ENCODE peak calls at places on chromosome 14, in eight cellular contexts. R is ovary; I is lung; B is dorsolateral prefrontal cortex; Z is effector memory CD4-positive, alpha-beta T cell; J is transverse colon; F is small intestine; A is CD4-positive, alpha-beta T cell. U is an unnamed sample. For H3K27me3, the result is how much of the 10 kb centered on the place peaks cover.

GRCh38 chr14:65069874-65070709 is 32.2 kb downstream of the MAX start:
- DNase-seq in Z (no peak), R (no peak), A (no peak), F (peak), I (peak), J (peak), B (no peak), U (peak)

GRCh38 chr14:34425095-34425851 is 36.8 kb downstream of the SPTSSA start:
- DNase-seq in R (no peak), A (no peak), I (no peak), F (peak), Z (no peak), J (peak), B (no peak), U (peak)

GRCh38 chr14:59213368-59214315 is 25.2 kb downstream of the DAAM1 start:
- DNase-seq in Z (no peak), B (no peak), F (peak), J (no peak), I (no peak), A (no peak), R (no peak), U (no peak)

GRCh38 chr14:102225936-102226335 is 79.0 kb downstream of the MOK start:
- DNase-seq in B (no peak), F (no peak), J (no peak), Z (no peak), I (no peak), R (no peak), A (no peak), U (no peak)

GRCh38 chr14:98754343-98755025 is 517.5 kb downstream of the BCL11B start:
- DNase-seq in F (no peak), J (no peak), B (no peak), R (no peak), Z (no peak), I (peak), A (no peak), U (no peak)

GRCh38 chr14:95407342-95407741 is 87.6 kb upstream of the CLMN start:
- DNase-seq in Z (no peak), R (no peak), F (no peak), B (no peak), A (no peak), J (no peak), I (no peak), U (no peak)

GRCh38 chr14:74085047-74085637 is 386 bp downstream of the LIN52 start:
- DNase-seq in Z (no peak), R (no peak), F (no peak), B (peak), I (no peak), A (no peak), J (no peak), U (no peak)

GRCh38 chr14:99191663-99192621 is 80.1 kb downstream of the BCL11B start:
- DNase-seq in F (peak), I (peak), Z (peak), R (peak), B (peak), J (peak), A (peak), U (no peak)

GRCh38 chr14:69945347-69945746 is 66.1 kb downstream of the SMOC1 start:
- DNase-seq in I (no peak), Z (no peak), J (no peak), A (no peak), R (no peak), B (no peak), F (no peak), U (no peak)

GRCh38 chr14:100289916-100290606 is 16.2 kb downstream of the SLC25A29 start:
- DNase-seq in A (no peak), Z (no peak), J (peak), I (no peak), B (no peak), F (no peak), R (no peak), U (no peak)

GRCh38 chr14:33671556-33671955 is 279.3 kb downstream of the EGLN3 start:
- DNase-seq in R (no peak), F (peak), Z (no peak), A (no peak), I (no peak), J (no peak), B (no peak), U (no peak)

GRCh38 chr14:33938131-33938949 is 12.5 kb downstream of the EGLN3 start:
- DNase-seq in R (peak), F (peak), J (peak), I (no peak), B (peak), Z (no peak), A (no peak), U (peak)

GRCh38 chr14:101008631-101009336 is 105.3 kb upstream of the RTL1 start:
- DNase-seq in A (no peak), J (no peak), Z (no peak), F (no peak), B (no peak), R (peak), I (no peak), U (no peak)

GRCh38 chr14:53709381-53709780 is 247.2 kb downstream of the BMP4 start:
- DNase-seq in F (no peak), J (no peak), A (no peak), Z (no peak), B (no peak), I (no peak), R (no peak), U (no peak)

GRCh38 chr14:53701108-53701875 is 255.3 kb downstream of the BMP4 start:
- DNase-seq in A (no peak), R (no peak), F (no peak), B (no peak), Z (no peak), J (no peak), I (no peak), U (no peak)

GRCh38 chr14:53703457-53703856 is 253.2 kb downstream of the BMP4 start:
- DNase-seq in B (no peak), J (no peak), R (no peak), I (no peak), A (no peak), Z (no peak), F (no peak), U (no peak)
- H3K27ac ChIP-seq in B (no peak), J (no peak), R (no peak), I (no peak), A (no peak), Z (no peak), F (no peak), U (no peak)

GRCh38 chr14:36659010-36659821 is 2.4 kb upstream of the PAX9 start:
- DNase-seq in F (no peak), R (no peak), B (no peak), J (no peak), A (no peak), I (no peak), Z (no peak), U (no peak)

GRCh38 chr14:36659822-36660735 is 1.6 kb upstream of the PAX9 start:
- DNase-seq in R (no peak), J (no peak), F (no peak), I (no peak), A (no peak), Z (no peak), B (no peak), U (no peak)

GRCh38 chr14:36661506-36662257 is at the start of gene PAX9:
- DNase-seq in B (peak), Z (no peak), J (peak), R (no peak), A (no peak), I (peak), F (peak), U (peak)

GRCh38 chr14:36662258-36662542 is 540 bp downstream of the PAX9 start:
- DNase-seq in J (no peak), R (no peak), I (no peak), Z (no peak), A (no peak), B (no peak), F (no peak), U (no peak)

DNA sequence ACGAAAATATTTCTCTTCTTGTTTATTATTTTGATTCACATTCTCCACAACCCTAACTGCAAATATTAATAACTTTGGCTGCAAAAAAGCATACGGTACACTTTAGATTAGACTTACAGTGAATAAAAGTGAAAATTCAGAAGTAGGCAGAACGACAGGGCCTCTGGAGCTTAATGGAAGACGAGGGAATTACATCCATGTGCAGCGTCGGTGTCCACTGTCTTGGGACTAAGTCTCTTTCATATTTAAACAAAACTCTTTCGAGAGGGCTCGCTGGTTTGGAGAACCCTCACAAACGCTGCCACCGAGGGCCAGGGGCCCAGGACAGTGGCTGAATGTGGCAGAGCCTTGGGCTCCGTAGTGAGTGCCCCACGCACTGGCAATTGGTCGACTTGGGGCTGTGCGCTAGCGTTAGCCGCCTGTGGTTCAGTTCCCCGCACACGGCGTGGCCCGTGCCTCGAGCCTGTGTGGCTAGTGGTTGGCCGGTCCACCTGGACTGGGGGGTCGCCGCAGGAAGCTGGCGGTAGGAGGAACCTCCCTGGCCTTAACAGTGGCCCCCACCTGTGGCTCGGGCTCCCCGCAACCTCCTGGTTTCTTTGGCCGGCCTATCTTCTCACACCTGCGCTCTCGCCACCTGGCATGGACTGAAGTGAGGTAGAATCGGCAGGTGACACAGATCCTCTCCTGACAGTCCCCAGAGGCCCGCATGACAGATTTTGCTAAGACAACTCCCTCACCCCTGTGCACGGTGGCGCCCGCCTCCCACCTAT is 739 bp upstream of the PAX9 start:
- DNase-seq in J (no peak), Z (no peak), A (no peak), I (no peak), R (no peak), F (peak), B (no peak), U (no peak)
- H3K27me3 ChIP-seq in J (half or more), Z (half or more), A (half or more), I (under half), R (under half), F (half or more), B (under half), U (under half)

DNA sequence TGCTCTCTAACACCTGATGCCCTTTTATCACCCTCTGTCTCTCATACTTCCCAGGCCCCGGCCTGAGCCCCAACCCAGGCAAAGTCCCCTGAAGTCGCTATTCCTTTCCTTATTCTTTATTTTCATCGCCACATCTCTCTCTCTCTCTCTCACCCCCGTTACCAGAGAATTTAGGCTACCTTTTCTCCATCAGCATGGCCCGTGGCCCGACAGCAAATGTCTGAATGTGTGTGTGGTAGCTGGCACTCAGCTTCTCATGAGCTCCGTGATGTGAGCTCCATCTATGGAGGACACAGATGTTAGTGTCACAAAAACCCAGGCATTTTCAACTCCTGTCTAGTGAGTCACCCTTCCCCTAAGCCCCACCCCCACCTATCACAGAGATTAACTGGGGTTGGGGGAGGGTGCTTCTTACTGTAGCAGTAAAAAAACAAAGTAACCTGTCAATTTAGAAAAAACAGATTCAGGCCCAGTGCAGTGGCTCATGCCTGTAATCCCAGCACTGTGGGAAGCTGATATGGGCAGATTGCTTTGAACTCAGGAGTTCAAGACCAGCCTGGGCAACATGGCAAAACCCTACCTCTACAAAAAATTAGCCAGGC is 53.8 kb downstream of the VCPKMT start:
- DNase-seq in Z (peak), J (peak), A (peak), F (peak), I (no peak), B (no peak), R (no peak), U (peak)
- H3K27ac ChIP-seq in Z (peak), J (peak), A (peak), F (peak), I (no peak), B (no peak), R (no peak), U (peak)

GRCh38 chr14:92247937-92248336 is 75.0 kb upstream of the SLC24A4 start:
- DNase-seq in R (no peak), B (no peak), A (no peak), J (no peak), F (no peak), Z (no peak), I (no peak), U (no peak)

GRCh38 chr14:92248638-92249037 is 74.3 kb upstream of the SLC24A4 start:
- DNase-seq in Z (no peak), R (no peak), I (no peak), F (no peak), A (no peak), J (no peak), B (no peak), U (no peak)

GRCh38 chr14:92253381-92253894 is 69.5 kb upstream of the SLC24A4 start:
- DNase-seq in I (no peak), B (no peak), Z (no peak), J (no peak), F (no peak), R (no peak), A (no peak), U (no peak)

GRCh38 chr14:92254786-92255185 is 68.2 kb upstream of the SLC24A4 start:
- DNase-seq in A (no peak), B (peak), I (no peak), F (no peak), J (peak), R (peak), Z (no peak), U (no peak)

GRCh38 chr14:92252291-92252690 is 70.7 kb upstream of the SLC24A4 start:
- DNase-seq in Z (no peak), B (peak), F (no peak), J (no peak), A (no peak), I (no peak), R (no peak), U (no peak)
- H3K27me3 ChIP-seq in Z (under half), B (under half), F (under half), J (under half), A (under half), I (under half), R (under half), U (under half)

GRCh38 chr14:103393687-103394626 is 8.7 kb downstream of the MARK3 start:
- DNase-seq in Z (no peak), A (no peak), B (no peak), F (peak), R (no peak), J (no peak), I (no peak), U (no peak)
- H3K27ac ChIP-seq in Z (no peak), A (no peak), B (peak), F (peak), R (no peak), J (no peak), I (peak), U (no peak)

DNA sequence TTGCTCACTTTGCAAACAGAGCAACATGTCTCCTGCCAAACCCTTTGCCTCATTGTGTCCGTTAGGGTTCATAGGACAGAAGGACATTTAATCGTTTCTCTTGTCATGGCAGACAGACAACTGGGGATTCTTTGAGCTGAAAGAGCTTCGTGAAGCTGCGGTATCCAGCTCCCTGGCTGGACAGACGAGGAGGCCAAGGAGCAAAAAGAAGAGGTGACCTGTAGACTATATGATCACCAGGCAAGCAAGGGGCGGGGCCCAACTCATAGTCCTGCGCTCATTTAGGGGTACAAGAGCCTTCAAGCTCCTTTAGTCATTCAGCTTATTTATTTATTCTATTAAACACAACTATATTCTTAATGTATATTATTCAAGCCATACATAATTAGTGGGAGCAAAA is 66.8 kb upstream of the VRK1 start:
- DNase-seq in J (no peak), F (no peak), I (no peak), B (no peak), R (no peak), Z (no peak), A (no peak), U (no peak)
- H3K27me3 ChIP-seq in J (under half), F (under half), I (under half), B (under half), R (under half), Z (under half), A (under half), U (half or more)

DNA sequence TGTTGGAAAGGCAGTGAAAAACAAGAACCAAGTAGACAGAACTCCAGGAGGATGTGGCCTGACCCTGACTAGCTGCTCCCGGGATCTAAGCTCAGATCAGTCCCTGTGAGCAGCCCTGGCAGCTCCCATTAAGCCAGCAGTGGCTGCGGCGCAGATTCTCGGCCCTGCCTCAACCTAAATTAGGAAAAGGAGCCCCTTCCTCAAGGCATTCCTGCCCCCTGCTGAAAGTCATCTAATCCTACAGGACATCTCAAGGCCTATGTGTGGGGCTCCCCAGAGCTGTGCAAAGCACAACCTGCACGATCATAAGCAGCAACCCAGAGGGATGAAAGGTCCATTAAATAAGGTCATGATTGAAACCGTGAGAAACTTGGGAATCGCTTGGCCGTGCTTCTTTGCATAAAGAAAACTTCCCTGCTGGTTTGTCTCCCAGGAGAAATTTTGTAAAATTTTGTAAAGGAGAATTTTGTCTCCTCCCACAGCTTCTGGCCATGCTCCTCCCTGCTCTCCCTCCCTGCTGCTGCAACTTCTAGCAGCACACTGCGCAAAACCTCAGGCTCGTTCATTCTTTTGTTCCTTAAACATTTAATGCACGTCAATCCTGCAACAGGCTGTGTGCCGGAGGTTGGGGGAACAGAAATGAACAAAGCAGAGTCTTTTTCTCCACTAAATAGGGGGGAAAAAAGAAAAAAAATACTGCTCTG is 96.6 kb upstream of the SLC35F4 start:
- DNase-seq in A (no peak), J (no peak), R (peak), I (no peak), Z (no peak), B (no peak), F (no peak), U (no peak)
- H3K27ac ChIP-seq in A (no peak), J (no peak), R (no peak), I (no peak), Z (no peak), B (no peak), F (no peak), U (no peak)

GRCh38 chr14:22390824-22391461 is 198.1 kb downstream of the DAD1 start:
- DNase-seq in A (no peak), R (no peak), J (peak), Z (no peak), B (no peak), I (no peak), F (peak), U (peak)

GRCh38 chr14:22390195-22390594 is 198.8 kb downstream of the DAD1 start:
- DNase-seq in A (no peak), J (no peak), B (no peak), Z (no peak), R (no peak), I (no peak), F (no peak), U (no peak)

GRCh38 chr14:22387776-22388241 is 201.2 kb downstream of the DAD1 start:
- DNase-seq in A (no peak), Z (no peak), R (no peak), B (no peak), F (no peak), I (no peak), J (no peak), U (no peak)

GRCh38 chr14:22386924-22387775 is 201.9 kb downstream of the DAD1 start:
- DNase-seq in R (peak), J (peak), I (peak), F (peak), B (peak), Z (no peak), A (no peak), U (no peak)

GRCh38 chr14:22388669-22389625 is 200.1 kb downstream of the DAD1 start:
- DNase-seq in Z (no peak), A (no peak), I (no peak), F (no peak), R (no peak), B (peak), J (no peak), U (no peak)
- H3K27me3 ChIP-seq in Z (under half), A (under half), I (under half), F (under half), R (under half), B (under half), J (under half), U (under half)

DNA sequence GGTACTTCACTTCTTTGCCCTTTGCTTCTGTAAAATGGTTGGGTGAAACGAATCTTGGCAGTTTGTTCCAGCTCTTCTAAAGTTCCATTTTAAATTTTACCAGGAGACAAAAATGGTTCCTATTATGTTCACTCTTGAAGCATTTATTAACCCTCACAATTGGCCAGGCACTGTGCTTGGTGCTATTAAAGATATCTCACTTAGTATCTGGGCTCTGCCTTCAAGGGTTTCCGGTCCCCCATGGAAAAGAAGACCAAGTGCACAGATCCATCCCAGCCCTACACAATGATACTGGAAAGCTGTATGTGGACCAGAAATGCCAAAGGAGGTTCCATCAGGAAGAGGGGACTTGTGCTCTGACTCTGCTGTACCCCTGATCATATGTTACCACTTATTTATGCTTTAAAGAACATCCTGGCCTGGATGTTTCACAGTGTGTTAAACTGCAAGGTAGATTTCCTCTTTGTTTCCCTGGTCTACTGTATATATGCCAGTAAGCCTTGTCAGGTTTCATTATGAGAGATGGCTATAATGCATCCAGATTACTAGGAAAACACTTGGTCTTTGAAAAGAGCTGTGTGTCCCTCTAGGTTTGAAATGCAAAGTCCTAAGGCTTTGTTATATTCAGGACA is 154.8 kb downstream of the PRKCH start:
- DNase-seq in B (no peak), I (no peak), F (no peak), J (no peak), Z (no peak), A (no peak), R (no peak), U (no peak)
- H3K27ac ChIP-seq in B (peak), I (peak), F (peak), J (peak), Z (peak), A (peak), R (peak), U (peak)

U was measured in PC-9.